ENCODE peak calls at places on chromosomes 5 and 9, in nine cellular contexts. R, G, P, S, N, I, Y, E and X are unnamed samples.

GRCh38 chr5:61933787-61934626 is 372.0 kb upstream of the KIF2A start:
- DNase-seq in R (peak), G (no peak), P (peak), S (no peak), N (no peak), I (no peak), Y (no peak), E (peak), X (peak)

GRCh38 chr9:126842977-126843799 is 17.3 kb upstream of the ZBTB34 start:
- DNase-seq in R (peak), G (no peak), P (no peak), S (no peak), N (no peak), I (no peak), Y (no peak), E (no peak), X (no peak)

GRCh38 chr9:127875306-127875966 is 2.0 kb downstream of the AK1 start:
- DNase-seq in R (no peak), G (no peak), P (no peak), S (no peak), N (peak), I (no peak), Y (no peak), E (no peak), X (no peak)

GRCh38 chr5:91214571-91214970 is 168.5 kb downstream of the ARRDC3 start:
- DNase-seq in R (no peak), G (no peak), P (no peak), S (no peak), N (no peak), I (no peak), Y (no peak), E (no peak), X (no peak)

GRCh38 chr9:88628811-88629210 is 93.8 kb downstream of the NXNL2 start:
- DNase-seq in R (no peak), G (no peak), P (no peak), S (no peak), N (no peak), I (no peak), Y (no peak), E (no peak), X (no peak)

GRCh38 chr5:127518319-127518621 is 830 bp downstream of the PRRC1 start:
- DNase-seq in R (peak), G (no peak), P (no peak), S (no peak), N (no peak), I (no peak), Y (peak), E (no peak), X (no peak)

GRCh38 chr9:99296375-99296951 is 74.4 kb downstream of the SEC61B start:
- DNase-seq in R (peak), G (no peak), P (no peak), S (no peak), N (peak), I (peak), Y (peak), E (no peak), X (no peak)

GRCh38 chr5:33772276-33772990 is 119.4 kb downstream of the ADAMTS12 start:
- DNase-seq in R (no peak), G (no peak), P (no peak), S (no peak), N (no peak), I (no peak), Y (no peak), E (no peak), X (no peak)

GRCh38 chr9:116549786-116550660 is 137.1 kb upstream of the TRIM32 start:
- DNase-seq in R (no peak), G (no peak), P (no peak), S (no peak), N (no peak), I (no peak), Y (no peak), E (no peak), X (no peak)

GRCh38 chr9:137606005-137606601 is 617 bp downstream of the ARRDC1 start:
- DNase-seq in R (no peak), G (no peak), P (no peak), S (no peak), N (peak), I (no peak), Y (no peak), E (peak), X (no peak)

GRCh38 chr5:15807861-15808260 is 307.9 kb downstream of the FBXL7 start:
- DNase-seq in R (no peak), G (no peak), P (no peak), S (no peak), N (no peak), I (no peak), Y (no peak), E (no peak), X (no peak)

GRCh38 chr9:129888085-129888808 is 53.0 kb downstream of the USP20 start:
- DNase-seq in R (peak), G (peak), P (no peak), S (no peak), N (no peak), I (peak), Y (peak), E (peak), X (no peak)